ENCODE peak calls at places on chromosomes 12 and 14, in seven cellular contexts. M is SHP77 treated with DMSO at 0.1 percent for 48 hours; E is Karpas-422; A is anterior cingulate cortex; R is KG1; L is T-helper 9 cell; N is stimulated activated CD4-positive, alpha-beta T cell treated with anti-CD3 and anti-CD28 coated beads, Interleukin-4, amount 100 ng/mL, for 1 hour. F is an unnamed sample.

GRCh38 chr12:98997-99396 is 32.4 kb downstream of the IQSEC3 start:
- DNase-seq in M (no peak), E (no peak), A (no peak), R (no peak), L (no peak), N (no peak), F (peak; percentile 46)

GRCh38 chr12:60209933-60210332 is 614.1 kb downstream of the SLC16A7 start:
- DNase-seq in M (no peak), E (no peak), A (no peak), R (no peak), L (no peak), N (no peak), F (no peak)

GRCh38 chr12:119406811-119407210 is 72.3 kb downstream of the CCDC60 start:
- DNase-seq in M (no peak), E (no peak), A (no peak), R (no peak), L (no peak), N (no peak), F (no peak)

GRCh38 chr12:1594045-1594294 is 411 bp downstream of the FBXL14 start:
- DNase-seq in M (no peak), E (peak; percentile 87), A (peak; percentile 57), R (no peak), L (no peak), N (no peak), F (peak; percentile 88)

GRCh38 chr12:108477055-108477880 is 37.8 kb upstream of the FICD start:
- DNase-seq in M (no peak), E (no peak), A (no peak), R (no peak), L (no peak), N (no peak), F (no peak)

GRCh38 chr14:75896341-75896740 is 85.5 kb downstream of the TGFB3 start:
- DNase-seq in M (no peak), E (no peak), A (no peak), R (no peak), L (no peak), N (no peak), F (no peak)

GRCh38 chr12:41361791-41362190 is 173.7 kb downstream of the PDZRN4 start:
- DNase-seq in M (no peak), E (no peak), A (no peak), R (no peak), L (no peak), N (no peak), F (no peak)

GRCh38 chr14:21940887-21941855 is 267.6 kb upstream of the OR4E1 start:
- DNase-seq in M (no peak), E (peak; percentile 74), A (no peak), R (no peak), L (no peak), N (no peak), F (no peak)

GRCh38 chr12:119153477-119154434 is 25.0 kb upstream of the HSPB8 start:
- DNase-seq in M (no peak), E (no peak), A (peak; percentile 24), R (no peak), L (no peak), N (peak; percentile 5), F (peak; percentile 89)

GRCh38 chr12:122282066-122282465 is 15.8 kb upstream of the VPS33A start:
- DNase-seq in M (no peak), E (peak; percentile 38), A (no peak), R (no peak), L (no peak), N (no peak), F (no peak)

F was measured in upper lobe of right lung.